ENCODE peak calls at places on chromosome 3, in four cellular contexts. W is RPMI8226, L is germinal center, O is sciatic nerve. I is an unnamed sample.

GRCh38 chr3:64595253-64595694 is 92.5 kb downstream of the ADAMTS9 start:
- DNase-seq in W (no peak), L (no peak), O (peak; percentile 71), I (peak; percentile 87)

GRCh38 chr3:129487183-129487867 is 41.1 kb upstream of the RHO start:
- DNase-seq in W (no peak), L (no peak), O (no peak), I (no peak)

GRCh38 chr3:38643592-38643991 is 5.9 kb downstream of the SCN5A start:
- DNase-seq in W (no peak), L (no peak), O (no peak), I (peak; percentile 29)

GRCh38 chr3:484302-484701 is 287.7 kb downstream of the CHL1 start:
- DNase-seq in W (no peak), L (no peak), O (no peak), I (no peak)

GRCh38 chr3:49017978-49018706 is at the start of gene DALRD3:
- DNase-seq in W (peak; percentile 77), L (peak; percentile 67), O (peak; percentile 82), I (no peak)

GRCh38 chr3:2595486-2595885 is 496.8 kb downstream of the CNTN4 start:
- DNase-seq in W (no peak), L (no peak), O (no peak), I (no peak)

GRCh38 chr3:43231276-43232000 is 54.9 kb upstream of the SNRK start:
- DNase-seq in W (no peak), L (no peak), O (no peak), I (no peak)

GRCh38 chr3:132854856-132855535 is 132.8 kb upstream of the NPHP3 start:
- DNase-seq in W (no peak), L (no peak), O (no peak), I (no peak)

GRCh38 chr3:98657429-98657828 is 64.0 kb upstream of the CPOX start:
- DNase-seq in W (peak; percentile 87), L (peak; percentile 33), O (no peak), I (no peak)

GRCh38 chr3:143751643-143752178 is 96.6 kb downstream of the SLC9A9 start:
- DNase-seq in W (no peak), L (peak; percentile 32), O (no peak), I (no peak)

GRCh38 chr3:1103525-1103924 is 10.7 kb downstream of the CNTN6 start:
- DNase-seq in W (no peak), L (no peak), O (no peak), I (no peak)

I was measured in coronary artery.